ENCODE peak calls at places on chromosome 17, in eight cellular contexts. One of them, this sample, is unnamed.

GRCh38 chr17:44033841-44034408 is 19.2 kb upstream of the TMEM101 start:
- DNase-seq in gastrocnemius medialis: no peak
- DNase-seq in GM13976: no peak
- DNase-seq in WTC11: no peak
- DNase-seq in AG10803: no peak
- DNase-seq in HL-60: no peak
- DNase-seq in spleen: no peak
- DNase-seq in fibroblast of mammary gland: no peak
- DNase-seq in this sample: no peak

GRCh38 chr17:3919123-3919624 is 2.9 kb upstream of the P2RX1 start:
- DNase-seq in gastrocnemius medialis: no peak
- DNase-seq in GM13976: no peak
- DNase-seq in WTC11: no peak
- DNase-seq in AG10803: no peak
- DNase-seq in HL-60: no peak
- DNase-seq in spleen: no peak
- DNase-seq in fibroblast of mammary gland: no peak
- DNase-seq in this sample: no peak

GRCh38 chr17:7744416-7744815 is 26.9 kb downstream of the DNAH2 start:
- DNase-seq in gastrocnemius medialis: no peak
- DNase-seq in GM13976: no peak
- DNase-seq in WTC11: no peak
- DNase-seq in AG10803: no peak
- DNase-seq in HL-60: no peak
- DNase-seq in spleen: no peak
- DNase-seq in fibroblast of mammary gland: no peak
- DNase-seq in this sample: no peak

GRCh38 chr17:28807925-28808641 is 34.5 kb downstream of the FAM222B start:
- DNase-seq in gastrocnemius medialis: peak; percentile 37
- DNase-seq in GM13976: no peak
- DNase-seq in WTC11: no peak
- DNase-seq in AG10803: peak; percentile 91
- DNase-seq in HL-60: no peak
- DNase-seq in spleen: no peak
- DNase-seq in fibroblast of mammary gland: peak; percentile 96
- DNase-seq in this sample: no peak

GRCh38 chr17:46821482-46822387 is 3.2 kb upstream of the WNT3 start:
- DNase-seq in gastrocnemius medialis: no peak
- DNase-seq in GM13976: no peak
- DNase-seq in WTC11: peak; percentile 64
- DNase-seq in AG10803: no peak
- DNase-seq in HL-60: no peak
- DNase-seq in spleen: no peak
- DNase-seq in fibroblast of mammary gland: no peak
- DNase-seq in this sample: no peak

GRCh38 chr17:76523084-76524037 is 14.1 kb downstream of the CYGB start:
- DNase-seq in gastrocnemius medialis: peak; percentile 54
- DNase-seq in GM13976: peak; percentile 90
- DNase-seq in WTC11: peak; percentile 88
- DNase-seq in AG10803: peak; percentile 47
- DNase-seq in HL-60: no peak
- DNase-seq in spleen: peak; percentile 97
- DNase-seq in fibroblast of mammary gland: peak; percentile 57
- DNase-seq in this sample: peak; percentile 82

GRCh38 chr17:80511222-80512180 is 33.1 kb upstream of the RPTOR start:
- DNase-seq in gastrocnemius medialis: no peak
- DNase-seq in GM13976: no peak
- DNase-seq in WTC11: peak; percentile 74
- DNase-seq in AG10803: no peak
- DNase-seq in HL-60: no peak
- DNase-seq in spleen: no peak
- DNase-seq in fibroblast of mammary gland: no peak
- DNase-seq in this sample: peak; percentile 28

GRCh38 chr17:3475812-3476686 is at the start of gene ASPA:
- DNase-seq in gastrocnemius medialis: no peak
- DNase-seq in GM13976: no peak
- DNase-seq in WTC11: no peak
- DNase-seq in AG10803: peak; percentile 49
- DNase-seq in HL-60: no peak
- DNase-seq in spleen: no peak
- DNase-seq in fibroblast of mammary gland: peak; percentile 46
- DNase-seq in this sample: no peak

GRCh38 chr17:67055811-67056745 is 11.7 kb downstream of the CACNG1 start:
- DNase-seq in gastrocnemius medialis: peak; percentile 73
- DNase-seq in GM13976: no peak
- DNase-seq in WTC11: no peak
- DNase-seq in AG10803: no peak
- DNase-seq in HL-60: no peak
- DNase-seq in spleen: peak; percentile 58
- DNase-seq in fibroblast of mammary gland: no peak
- DNase-seq in this sample: no peak

DNA sequence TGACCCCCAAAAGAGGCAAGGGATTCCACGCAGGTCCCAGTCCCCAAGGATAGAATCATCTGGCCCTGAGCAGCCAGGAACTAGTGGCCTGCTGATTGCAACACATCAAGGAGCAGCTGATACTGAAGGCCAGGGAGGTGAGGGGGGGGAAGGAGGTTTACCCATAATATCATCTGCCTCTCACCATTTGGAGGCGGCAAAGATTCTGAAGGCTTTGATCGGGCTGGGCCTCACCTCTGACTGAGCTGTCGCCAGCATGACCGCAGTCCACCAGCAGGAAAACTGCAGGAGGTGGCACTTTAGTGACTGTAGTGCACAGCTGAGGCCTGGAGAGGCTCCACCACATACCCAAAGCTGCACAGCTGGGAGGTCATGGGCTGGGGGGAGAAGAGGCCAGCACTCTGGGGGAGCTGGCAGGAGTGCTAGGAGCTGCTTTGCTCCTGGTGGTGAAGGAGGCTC is 20.5 kb upstream of the ITGA3 start:
- DNase-seq in gastrocnemius medialis: no peak
- DNase-seq in GM13976: no peak
- DNase-seq in WTC11: no peak
- DNase-seq in AG10803: peak; percentile 30
- DNase-seq in HL-60: no peak
- DNase-seq in spleen: no peak
- DNase-seq in fibroblast of mammary gland: no peak
- DNase-seq in this sample: no peak
- TF ChIP-seq CTCF in gastrocnemius medialis: no peak
- TF ChIP-seq CTCF in GM13976: no peak
- TF ChIP-seq CTCF in WTC11: no peak
- TF ChIP-seq CTCF in AG10803: no peak
- TF ChIP-seq CTCF in HL-60: no peak
- TF ChIP-seq CTCF in spleen: no peak
- TF ChIP-seq CTCF in fibroblast of mammary gland: no peak
- TF ChIP-seq CTCF in this sample: no peak

DNA sequence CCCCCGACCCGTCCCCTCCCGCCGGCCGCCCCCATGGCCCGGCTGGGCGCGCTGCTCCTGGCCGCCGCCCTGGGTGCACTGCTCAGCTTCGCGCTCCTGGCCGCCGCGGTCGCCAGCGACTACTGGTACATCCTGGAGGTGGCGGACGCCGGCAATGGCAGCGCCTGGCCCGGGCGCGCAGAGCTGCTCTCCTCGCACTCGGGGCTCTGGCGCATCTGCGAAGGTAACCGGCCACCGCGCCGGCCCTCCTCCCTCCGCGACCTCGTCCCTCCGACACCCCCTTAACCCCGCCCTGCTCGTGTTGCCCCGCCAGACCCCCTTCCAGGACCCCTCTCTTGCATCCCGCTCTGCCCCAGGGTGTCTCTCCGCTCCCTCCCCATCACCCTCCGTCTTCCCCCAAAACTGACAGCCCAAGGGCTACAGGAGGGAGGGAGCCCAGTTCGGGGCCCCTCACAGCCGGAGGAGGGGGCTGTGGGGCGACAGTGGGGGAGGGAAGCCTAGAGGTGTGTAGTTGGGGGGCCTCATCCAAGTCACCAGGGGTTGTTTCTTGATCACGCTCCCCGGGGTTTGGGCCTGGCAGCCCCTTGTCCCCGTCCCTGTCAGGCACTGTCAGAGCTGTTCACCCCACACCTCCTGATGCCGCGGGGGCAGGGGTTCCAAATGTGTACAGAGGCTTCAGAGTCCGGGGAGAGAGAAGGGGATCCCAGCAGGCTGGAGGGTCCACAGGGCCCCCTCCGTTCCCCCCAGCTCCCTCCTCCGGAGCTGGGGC is 744 bp downstream of the TMEM235 start:
- DNase-seq in gastrocnemius medialis: no peak
- DNase-seq in GM13976: peak; percentile 72
- DNase-seq in WTC11: peak; percentile 68
- DNase-seq in AG10803: no peak
- DNase-seq in HL-60: no peak
- DNase-seq in spleen: peak; percentile 76
- DNase-seq in fibroblast of mammary gland: no peak
- DNase-seq in this sample: peak; percentile 56
- TF ChIP-seq CTCF in gastrocnemius medialis: no peak
- TF ChIP-seq CTCF in GM13976: no peak
- TF ChIP-seq CTCF in WTC11: no peak
- TF ChIP-seq CTCF in AG10803: no peak
- TF ChIP-seq CTCF in HL-60: no peak
- TF ChIP-seq CTCF in spleen: no peak
- TF ChIP-seq CTCF in fibroblast of mammary gland: no peak
- TF ChIP-seq CTCF in this sample: no peak

DNA sequence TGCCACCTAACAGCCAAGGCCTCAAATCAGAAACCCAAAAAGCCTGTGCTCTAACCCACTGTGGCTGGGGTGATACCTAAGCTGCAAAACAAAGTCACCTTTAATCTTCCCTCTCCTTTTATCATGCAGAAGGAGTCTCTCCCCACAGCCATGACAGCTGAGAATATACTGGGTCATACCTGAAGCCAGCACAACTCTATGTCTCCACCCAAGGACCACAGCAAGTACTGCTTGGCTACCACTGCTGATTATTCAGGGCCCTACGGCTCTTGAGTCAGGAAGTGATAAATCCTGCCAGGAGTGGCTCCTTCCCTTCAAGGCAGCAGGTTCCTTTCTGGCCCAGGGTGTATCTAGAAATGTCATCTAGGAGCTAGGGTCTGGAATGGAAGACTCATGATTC is 151.5 kb upstream of the TOM1L1 start:
- DNase-seq in gastrocnemius medialis: no peak
- DNase-seq in GM13976: no peak
- DNase-seq in WTC11: peak; percentile 10
- DNase-seq in AG10803: no peak
- DNase-seq in HL-60: no peak
- DNase-seq in spleen: no peak
- DNase-seq in fibroblast of mammary gland: no peak
- DNase-seq in this sample: no peak
- TF ChIP-seq CTCF in gastrocnemius medialis: no peak
- TF ChIP-seq CTCF in GM13976: no peak
- TF ChIP-seq CTCF in WTC11: no peak
- TF ChIP-seq CTCF in AG10803: no peak
- TF ChIP-seq CTCF in HL-60: no peak
- TF ChIP-seq CTCF in spleen: no peak
- TF ChIP-seq CTCF in fibroblast of mammary gland: no peak
- TF ChIP-seq CTCF in this sample: no peak

GRCh38 chr17:71830916-71831315 is 289.9 kb upstream of the SOX9 start:
- DNase-seq in gastrocnemius medialis: no peak
- DNase-seq in GM13976: no peak
- DNase-seq in WTC11: peak; percentile 69
- DNase-seq in AG10803: no peak
- DNase-seq in HL-60: no peak
- DNase-seq in spleen: no peak
- DNase-seq in fibroblast of mammary gland: no peak
- DNase-seq in this sample: no peak
- TF ChIP-seq CTCF in gastrocnemius medialis: no peak
- TF ChIP-seq CTCF in GM13976: no peak
- TF ChIP-seq CTCF in WTC11: no peak
- TF ChIP-seq CTCF in AG10803: no peak
- TF ChIP-seq CTCF in HL-60: no peak
- TF ChIP-seq CTCF in spleen: no peak
- TF ChIP-seq CTCF in fibroblast of mammary gland: no peak
- TF ChIP-seq CTCF in this sample: no peak

This sample was measured in activated CD8-positive, alpha-beta T cell treated with anti-CD3 and anti-CD28 coated beads for 36 hours.